ENCODE peak calls at places on chromosomes 3 and 15, in seven cellular contexts. P is kidney, A is coronary artery, G is PC-9, E is PC-3, K is IMR-90, X is ovary. N is an unnamed sample.

GRCh38 chr3:13459605-13460340 is 20.3 kb upstream of the HDAC11 start:
- DNase-seq in X (no peak), A (no peak), G (no peak), P (no peak), K (no peak), E (no peak), N (no peak)

GRCh38 chr3:198079771-198080520 is 119.9 kb downstream of the LMLN start:
- DNase-seq in P (no peak), G (peak), X (no peak), A (no peak), E (peak), K (peak), N (no peak)

GRCh38 chr15:99279783-99280307 is 28.6 kb downstream of the LRRC28 start:
- DNase-seq in A (no peak), E (no peak), P (no peak), K (no peak), G (no peak), X (no peak), N (no peak)

GRCh38 chr3:196995646-196996355 is 27.2 kb upstream of the PIGZ start:
- DNase-seq in K (peak), P (peak), E (no peak), X (no peak), G (no peak), A (no peak), N (no peak)

GRCh38 chr3:9750556-9751411 is 1.0 kb downstream of the OGG1 start:
- DNase-seq in P (no peak), E (peak), K (peak), X (no peak), A (no peak), G (no peak), N (no peak)

GRCh38 chr15:79172032-79172481 is 81.5 kb upstream of the RASGRF1 start:
- DNase-seq in P (no peak), X (no peak), G (no peak), A (no peak), K (no peak), E (no peak), N (peak)

GRCh38 chr3:162437480-162437879 is 940.9 kb downstream of the OTOL1 start:
- DNase-seq in A (no peak), P (no peak), E (peak), G (peak), K (peak), X (no peak), N (no peak)

GRCh38 chr3:97821413-97821809 is 400 bp upstream of the CRYBG3 start:
- DNase-seq in G (no peak), E (no peak), X (peak), P (peak), A (peak), K (no peak), N (no peak)

GRCh38 chr3:123147754-123148535 is 53.8 kb upstream of the SEC22A start:
- DNase-seq in X (no peak), K (no peak), G (no peak), E (no peak), P (no peak), A (no peak), N (no peak)

GRCh38 chr3:12984023-12984823 is 89.0 kb downstream of the IQSEC1 start:
- DNase-seq in K (peak), E (peak), G (peak), A (no peak), P (no peak), X (peak), N (no peak)

GRCh38 chr3:25884981-25885380 is 95.1 kb downstream of the OXSM start:
- DNase-seq in K (no peak), X (no peak), P (no peak), E (no peak), A (no peak), G (no peak), N (no peak)

GRCh38 chr3:184593201-184593922 is 31.8 kb downstream of the EPHB3 start:
- DNase-seq in K (peak), E (no peak), G (no peak), A (no peak), X (peak), P (no peak), N (no peak)

GRCh38 chr3:13108861-13109260 is 35.6 kb upstream of the IQSEC1 start:
- DNase-seq in E (no peak), X (no peak), A (peak), G (no peak), K (no peak), P (peak), N (peak)

GRCh38 chr15:83205725-83206324 is 1.8 kb downstream of the HDGFL3 start:
- DNase-seq in E (peak), A (no peak), P (no peak), K (peak), X (no peak), G (no peak), N (no peak)

GRCh38 chr3:50674349-50675178 is at the start of gene DOCK3:
- DNase-seq in P (peak), K (peak), E (peak), G (peak), A (no peak), X (peak), N (no peak)

GRCh38 chr15:63977102-63977501 is 69.2 kb downstream of the DAPK2 start:
- DNase-seq in A (peak), P (no peak), K (no peak), G (no peak), X (no peak), E (no peak), N (no peak)

GRCh38 chr3:14435175-14436011 is 33.0 kb downstream of the SLC6A6 start:
- DNase-seq in E (no peak), K (no peak), X (no peak), P (no peak), A (no peak), G (peak), N (no peak)

GRCh38 chr3:43025423-43025822 is 46.3 kb downstream of the GASK1A start:
- DNase-seq in E (peak), K (no peak), A (peak), G (no peak), X (no peak), P (no peak), N (no peak)

GRCh38 chr15:58070801-58071418 is 5.4 kb upstream of the ALDH1A2 start:
- DNase-seq in K (peak), G (peak), P (peak), E (peak), X (peak), A (no peak), N (no peak)

GRCh38 chr15:76903251-76903681 is 1.9 kb downstream of the SCAPER start:
- DNase-seq in G (no peak), X (no peak), E (peak), P (no peak), K (peak), A (no peak), N (no peak)

GRCh38 chr3:16048435-16049318 is 125.8 kb upstream of the GALNT15 start:
- DNase-seq in K (peak), E (peak), A (no peak), G (peak), X (peak), P (no peak), N (no peak)

GRCh38 chr3:170639003-170639402 is 53.1 kb upstream of the SLC7A14 start:
- DNase-seq in P (no peak), G (no peak), K (no peak), A (no peak), E (no peak), X (no peak), N (no peak)

GRCh38 chr3:129623447-129624118 is 17.1 kb upstream of the PLXND1 start:
- DNase-seq in E (no peak), G (no peak), P (peak), A (peak), X (peak), K (no peak), N (no peak)

GRCh38 chr15:60004019-60004845 is at the start of gene FOXB1:
- DNase-seq in A (no peak), K (no peak), G (peak), X (no peak), E (no peak), P (no peak), N (no peak)
- TF ChIP-seq CTCF in A (no peak), K (no peak), G (no peak), X (no peak), E (no peak), P (no peak), N (no peak)

GRCh38 chr3:132787616-132788015 is 65.4 kb upstream of the NPHP3 start:
- DNase-seq in P (no peak), E (no peak), A (no peak), K (no peak), G (no peak), X (peak), N (no peak)
- H3K27ac ChIP-seq in P (no peak), E (no peak), A (peak), K (no peak), G (no peak), X (no peak), N (no peak)

GRCh38 chr3:45084820-45085816 is 59.0 kb downstream of the CLEC3B start:
- DNase-seq in P (no peak), G (peak), X (no peak), K (peak), E (peak), A (no peak), N (no peak)
- TF ChIP-seq CTCF in P (no peak), G (no peak), X (no peak), K (no peak), E (no peak), A (no peak), N (no peak)

GRCh38 chr15:95180530-95180929 is 949.2 kb downstream of the MCTP2 start:
- DNase-seq in G (no peak), X (no peak), P (no peak), A (no peak), K (no peak), E (no peak), N (no peak)

GRCh38 chr15:95176794-95177577 is 945.6 kb downstream of the MCTP2 start:
- DNase-seq in P (no peak), G (no peak), A (no peak), X (no peak), K (no peak), E (peak), N (no peak)

GRCh38 chr15:95175914-95176658 is 944.7 kb downstream of the MCTP2 start:
- DNase-seq in K (peak), X (no peak), P (no peak), E (no peak), G (no peak), A (no peak), N (no peak)

GRCh38 chr15:95182081-95182480 is 950.7 kb downstream of the MCTP2 start:
- DNase-seq in E (no peak), A (no peak), P (no peak), K (no peak), X (no peak), G (no peak), N (no peak)
- H3K27ac ChIP-seq in E (no peak), A (no peak), P (no peak), K (no peak), X (no peak), G (no peak), N (no peak)